ENCODE peak calls at places on chromosomes 13 and 19, in nine cellular contexts. Z is T-cell; P is Panc1; Q is naive thymus-derived CD8-positive, alpha-beta T cell; C is gastroesophageal sphincter; F is pancreas; S is activated T-cell treated with anti-CD3 and anti-CD28 coated beads, Interleukin-2, amount 50 U/mL, for 72 hours; H is left lung; W is Right ventricle myocardium superior. L is an unnamed sample.

GRCh38 chr19:41233748-41234240 is 14.8 kb downstream of the AXL start:
- ATAC-seq in S (no peak), F (peak; percentile 63), P (no peak), Z (no peak), W (peak; percentile 74), H (peak; percentile 83), C (peak; percentile 73), Q (no peak), L (no peak)

GRCh38 chr19:17101686-17102628 is 26.4 kb downstream of the MYO9B start:
- ATAC-seq in H (no peak), P (no peak), W (no peak), Q (no peak), C (no peak), F (no peak), S (no peak), Z (no peak), L (no peak)

GRCh38 chr19:29665826-29666633 is 769 bp downstream of the PLEKHF1 start:
- ATAC-seq in W (peak; percentile 59), Z (no peak), P (peak; percentile 35), Q (peak; percentile 17), H (peak; percentile 26), C (peak; percentile 65), F (peak; percentile 37), S (no peak), L (peak; percentile 6)

GRCh38 chr19:52533901-52534300 is 6.4 kb downstream of the ZNF808 start:
- ATAC-seq in C (no peak), P (no peak), F (no peak), S (no peak), Q (no peak), Z (no peak), W (peak; percentile 58), H (peak; percentile 40), L (no peak)

GRCh38 chr13:75871059-75871458 is 234.9 kb downstream of the LMO7 start:
- ATAC-seq in Q (no peak), S (no peak), H (peak; percentile 38), P (peak; percentile 53), F (no peak), Z (no peak), C (no peak), W (no peak), L (no peak)

GRCh38 chr19:57099199-57099661 is 20.6 kb upstream of the USP29 start:
- ATAC-seq in F (peak; percentile 80), Q (no peak), W (peak; percentile 83), P (peak; percentile 88), C (peak; percentile 46), H (peak; percentile 87), S (peak; percentile 39), Z (no peak), L (peak; percentile 60)

GRCh38 chr13:110310541-110311491 is 3.7 kb downstream of the COL4A2 start:
- ATAC-seq in S (no peak), Q (no peak), H (no peak), C (no peak), F (no peak), P (no peak), W (no peak), Z (no peak), L (no peak)

GRCh38 chr19:38024991-38025716 is 118.1 kb downstream of the SIPA1L3 start:
- ATAC-seq in Z (no peak), H (no peak), S (no peak), Q (no peak), C (no peak), F (peak; percentile 27), P (peak; percentile 44), W (no peak), L (no peak)

GRCh38 chr19:6767357-6768235 is at the start of gene SH2D3A:
- ATAC-seq in C (peak; percentile 39), H (peak; percentile 90), S (peak; percentile 79), P (peak; percentile 73), Z (peak; percentile 82), Q (peak; percentile 80), F (peak; percentile 93), W (peak; percentile 45), L (peak; percentile 75)

GRCh38 chr13:40352385-40352778 is 314.1 kb downstream of the FOXO1 start:
- ATAC-seq in H (peak; percentile 29), S (no peak), Q (no peak), Z (no peak), W (peak; percentile 89), F (peak; percentile 52), P (no peak), C (peak; percentile 88), L (no peak)

GRCh38 chr13:91154553-91154952 is 192.9 kb upstream of the MIR17HG start:
- ATAC-seq in C (peak; percentile 41), Q (no peak), P (no peak), Z (no peak), F (peak; percentile 69), W (peak; percentile 56), S (no peak), H (peak; percentile 65), L (no peak)

GRCh38 chr19:7690779-7691258 is 10.2 kb downstream of the TRAPPC5 start:
- ATAC-seq in W (no peak), H (no peak), P (no peak), Q (no peak), S (peak; percentile 42), Z (no peak), F (no peak), C (no peak), L (peak; percentile 8)

GRCh38 chr19:37997911-37998344 is 90.9 kb downstream of the SIPA1L3 start:
- ATAC-seq in H (peak; percentile 20), W (peak; percentile 13), F (peak; percentile 46), P (peak; percentile 78), Q (no peak), Z (no peak), C (peak; percentile 37), S (peak; percentile 60), L (peak; percentile 64)

GRCh38 chr19:40742477-40742876 is 7.8 kb downstream of the ACTMAP start:
- ATAC-seq in C (no peak), Q (no peak), S (no peak), W (peak; percentile 17), F (peak; percentile 6), H (no peak), Z (no peak), P (no peak), L (no peak)

L was measured in activated T-helper 17 cell treated with anti-CD3 and anti-CD28 coated beads, Interleukin-2, amount 50 U/mL, for 72 hours.